ENCODE peak calls at places on chromosomes 12 and 14, in nine cellular contexts. One of them, this sample, is unnamed.
A peak's percentile ranks its signal among the peaks of the same experiment; 100 is the strongest.

GRCh38 chr14:65169351-65169750 is 67.0 kb upstream of the MAX start:
- DNase-seq in neural progenitor cell: no peak
- DNase-seq in kidney glomerular epithelial cell: no peak
- DNase-seq in progenitor cell of endocrine pancreas: no peak
- DNase-seq in brain microvascular endothelial cell: peak; percentile 55
- DNase-seq in T-helper 2 cell treated with Interferon-gamma antibody and Interleukin-4, amounts not matched to agents 5 μg/mL and 100 μg/mL, for 36 hours: peak; percentile 31
- DNase-seq in left lobe of liver: no peak
- DNase-seq in kidney tubule cell: peak; percentile 28
- DNase-seq in frontal cortex: no peak
- DNase-seq in this sample: no peak

GRCh38 chr14:65103150-65103760 is 938 bp upstream of the MAX start:
- DNase-seq in neural progenitor cell: peak; percentile 47
- DNase-seq in kidney glomerular epithelial cell: no peak
- DNase-seq in progenitor cell of endocrine pancreas: no peak
- DNase-seq in brain microvascular endothelial cell: peak; percentile 12
- DNase-seq in T-helper 2 cell treated with Interferon-gamma antibody and Interleukin-4, amounts not matched to agents 5 μg/mL and 100 μg/mL, for 36 hours: no peak
- DNase-seq in left lobe of liver: no peak
- DNase-seq in kidney tubule cell: peak; percentile 18
- DNase-seq in frontal cortex: no peak
- DNase-seq in this sample: no peak

GRCh38 chr12:117790198-117790597 is 178.6 kb downstream of the KSR2 start:
- DNase-seq in neural progenitor cell: no peak
- DNase-seq in kidney glomerular epithelial cell: no peak
- DNase-seq in progenitor cell of endocrine pancreas: no peak
- DNase-seq in brain microvascular endothelial cell: no peak
- DNase-seq in T-helper 2 cell treated with Interferon-gamma antibody and Interleukin-4, amounts not matched to agents 5 μg/mL and 100 μg/mL, for 36 hours: no peak
- DNase-seq in left lobe of liver: no peak
- DNase-seq in kidney tubule cell: no peak
- DNase-seq in frontal cortex: no peak
- DNase-seq in this sample: no peak

GRCh38 chr12:128266559-128267245 is at the start of gene TMEM132C:
- DNase-seq in neural progenitor cell: peak; percentile 79
- DNase-seq in kidney glomerular epithelial cell: no peak
- DNase-seq in progenitor cell of endocrine pancreas: no peak
- DNase-seq in brain microvascular endothelial cell: no peak
- DNase-seq in T-helper 2 cell treated with Interferon-gamma antibody and Interleukin-4, amounts not matched to agents 5 μg/mL and 100 μg/mL, for 36 hours: no peak
- DNase-seq in left lobe of liver: no peak
- DNase-seq in kidney tubule cell: no peak
- DNase-seq in frontal cortex: peak; percentile 68
- DNase-seq in this sample: no peak

GRCh38 chr12:57236925-57237652 is 7.6 kb downstream of the SHMT2 start:
- DNase-seq in neural progenitor cell: no peak
- DNase-seq in kidney glomerular epithelial cell: no peak
- DNase-seq in progenitor cell of endocrine pancreas: no peak
- DNase-seq in brain microvascular endothelial cell: no peak
- DNase-seq in T-helper 2 cell treated with Interferon-gamma antibody and Interleukin-4, amounts not matched to agents 5 μg/mL and 100 μg/mL, for 36 hours: no peak
- DNase-seq in left lobe of liver: no peak
- DNase-seq in kidney tubule cell: no peak
- DNase-seq in frontal cortex: no peak
- DNase-seq in this sample: no peak

GRCh38 chr12:30753233-30753632 is 1.5 kb downstream of the CAPRIN2 start:
- DNase-seq in neural progenitor cell: peak; percentile 60
- DNase-seq in kidney glomerular epithelial cell: no peak
- DNase-seq in progenitor cell of endocrine pancreas: no peak
- DNase-seq in brain microvascular endothelial cell: peak; percentile 40
- DNase-seq in T-helper 2 cell treated with Interferon-gamma antibody and Interleukin-4, amounts not matched to agents 5 μg/mL and 100 μg/mL, for 36 hours: no peak
- DNase-seq in left lobe of liver: no peak
- DNase-seq in kidney tubule cell: peak; percentile 25
- DNase-seq in frontal cortex: no peak
- DNase-seq in this sample: no peak

GRCh38 chr14:78022059-78022458 is 148.1 kb upstream of the NRXN3 start:
- DNase-seq in neural progenitor cell: peak; percentile 87
- DNase-seq in kidney glomerular epithelial cell: peak; percentile 31
- DNase-seq in progenitor cell of endocrine pancreas: peak; percentile 56
- DNase-seq in brain microvascular endothelial cell: peak; percentile 20
- DNase-seq in T-helper 2 cell treated with Interferon-gamma antibody and Interleukin-4, amounts not matched to agents 5 μg/mL and 100 μg/mL, for 36 hours: peak; percentile 45
- DNase-seq in left lobe of liver: no peak
- DNase-seq in kidney tubule cell: peak; percentile 74
- DNase-seq in frontal cortex: no peak
- DNase-seq in this sample: no peak

GRCh38 chr12:13094349-13094748 is 9.1 kb downstream of the GSG1 start:
- DNase-seq in neural progenitor cell: no peak
- DNase-seq in kidney glomerular epithelial cell: peak; percentile 58
- DNase-seq in progenitor cell of endocrine pancreas: no peak
- DNase-seq in brain microvascular endothelial cell: no peak
- DNase-seq in T-helper 2 cell treated with Interferon-gamma antibody and Interleukin-4, amounts not matched to agents 5 μg/mL and 100 μg/mL, for 36 hours: no peak
- DNase-seq in left lobe of liver: no peak
- DNase-seq in kidney tubule cell: peak; percentile 52
- DNase-seq in frontal cortex: no peak
- DNase-seq in this sample: no peak

GRCh38 chr14:62455446-62455845 is 589.8 kb downstream of the KCNH5 start:
- DNase-seq in neural progenitor cell: no peak
- DNase-seq in kidney glomerular epithelial cell: no peak
- DNase-seq in progenitor cell of endocrine pancreas: no peak
- DNase-seq in brain microvascular endothelial cell: no peak
- DNase-seq in T-helper 2 cell treated with Interferon-gamma antibody and Interleukin-4, amounts not matched to agents 5 μg/mL and 100 μg/mL, for 36 hours: no peak
- DNase-seq in left lobe of liver: no peak
- DNase-seq in kidney tubule cell: no peak
- DNase-seq in frontal cortex: no peak
- DNase-seq in this sample: no peak

GRCh38 chr12:122866950-122867607 is 28.8 kb downstream of the VPS37B start:
- DNase-seq in neural progenitor cell: no peak
- DNase-seq in kidney glomerular epithelial cell: no peak
- DNase-seq in progenitor cell of endocrine pancreas: no peak
- DNase-seq in brain microvascular endothelial cell: no peak
- DNase-seq in T-helper 2 cell treated with Interferon-gamma antibody and Interleukin-4, amounts not matched to agents 5 μg/mL and 100 μg/mL, for 36 hours: no peak
- DNase-seq in left lobe of liver: peak; percentile 75
- DNase-seq in kidney tubule cell: no peak
- DNase-seq in frontal cortex: peak; percentile 43
- DNase-seq in this sample: no peak

GRCh38 chr12:119649202-119649808 is 18.6 kb upstream of the PRKAB1 start:
- DNase-seq in neural progenitor cell: peak; percentile 27
- DNase-seq in kidney glomerular epithelial cell: peak; percentile 34
- DNase-seq in progenitor cell of endocrine pancreas: no peak
- DNase-seq in brain microvascular endothelial cell: no peak
- DNase-seq in T-helper 2 cell treated with Interferon-gamma antibody and Interleukin-4, amounts not matched to agents 5 μg/mL and 100 μg/mL, for 36 hours: no peak
- DNase-seq in left lobe of liver: no peak
- DNase-seq in kidney tubule cell: peak; percentile 32
- DNase-seq in frontal cortex: no peak
- DNase-seq in this sample: no peak

GRCh38 chr12:50734409-50735263 is 29.3 kb upstream of the ATF1 start:
- DNase-seq in neural progenitor cell: peak; percentile 60
- DNase-seq in kidney glomerular epithelial cell: no peak
- DNase-seq in progenitor cell of endocrine pancreas: no peak
- DNase-seq in brain microvascular endothelial cell: no peak
- DNase-seq in T-helper 2 cell treated with Interferon-gamma antibody and Interleukin-4, amounts not matched to agents 5 μg/mL and 100 μg/mL, for 36 hours: no peak
- DNase-seq in left lobe of liver: no peak
- DNase-seq in kidney tubule cell: peak; percentile 33
- DNase-seq in frontal cortex: no peak
- DNase-seq in this sample: no peak

GRCh38 chr12:95102916-95103671 is 29.7 kb upstream of the NR2C1 start:
- DNase-seq in neural progenitor cell: no peak
- DNase-seq in kidney glomerular epithelial cell: peak; percentile 99
- DNase-seq in progenitor cell of endocrine pancreas: no peak
- DNase-seq in brain microvascular endothelial cell: peak; percentile 71
- DNase-seq in T-helper 2 cell treated with Interferon-gamma antibody and Interleukin-4, amounts not matched to agents 5 μg/mL and 100 μg/mL, for 36 hours: peak; percentile 62
- DNase-seq in left lobe of liver: no peak
- DNase-seq in kidney tubule cell: peak; percentile 98
- DNase-seq in frontal cortex: no peak
- DNase-seq in this sample: no peak

GRCh38 chr14:39266589-39266870 is 32.8 kb downstream of the MIA2 start:
- DNase-seq in neural progenitor cell: no peak
- DNase-seq in kidney glomerular epithelial cell: peak; percentile 59
- DNase-seq in progenitor cell of endocrine pancreas: peak; percentile 49
- DNase-seq in brain microvascular endothelial cell: no peak
- DNase-seq in T-helper 2 cell treated with Interferon-gamma antibody and Interleukin-4, amounts not matched to agents 5 μg/mL and 100 μg/mL, for 36 hours: peak; percentile 36
- DNase-seq in left lobe of liver: peak; percentile 94
- DNase-seq in kidney tubule cell: no peak
- DNase-seq in frontal cortex: no peak
- DNase-seq in this sample: no peak

GRCh38 chr12:132109741-132110140 is 34.4 kb downstream of the DDX51 start:
- DNase-seq in neural progenitor cell: no peak
- DNase-seq in kidney glomerular epithelial cell: no peak
- DNase-seq in progenitor cell of endocrine pancreas: no peak
- DNase-seq in brain microvascular endothelial cell: peak; percentile 18
- DNase-seq in T-helper 2 cell treated with Interferon-gamma antibody and Interleukin-4, amounts not matched to agents 5 μg/mL and 100 μg/mL, for 36 hours: no peak
- DNase-seq in left lobe of liver: peak; percentile 15
- DNase-seq in kidney tubule cell: no peak
- DNase-seq in frontal cortex: no peak
- DNase-seq in this sample: no peak

GRCh38 chr14:70754989-70755388 is 54.3 kb downstream of the MAP3K9 start:
- DNase-seq in neural progenitor cell: no peak
- DNase-seq in kidney glomerular epithelial cell: peak; percentile 93
- DNase-seq in progenitor cell of endocrine pancreas: no peak
- DNase-seq in brain microvascular endothelial cell: peak; percentile 4
- DNase-seq in T-helper 2 cell treated with Interferon-gamma antibody and Interleukin-4, amounts not matched to agents 5 μg/mL and 100 μg/mL, for 36 hours: no peak
- DNase-seq in left lobe of liver: no peak
- DNase-seq in kidney tubule cell: peak; percentile 99
- DNase-seq in frontal cortex: no peak
- DNase-seq in this sample: no peak

GRCh38 chr14:68014771-68015170 is 195.2 kb downstream of the RAD51B start:
- DNase-seq in neural progenitor cell: no peak
- DNase-seq in kidney glomerular epithelial cell: no peak
- DNase-seq in progenitor cell of endocrine pancreas: no peak
- DNase-seq in brain microvascular endothelial cell: no peak
- DNase-seq in T-helper 2 cell treated with Interferon-gamma antibody and Interleukin-4, amounts not matched to agents 5 μg/mL and 100 μg/mL, for 36 hours: no peak
- DNase-seq in left lobe of liver: no peak
- DNase-seq in kidney tubule cell: no peak
- DNase-seq in frontal cortex: no peak
- DNase-seq in this sample: no peak

GRCh38 chr12:116539905-116540482 is 19.2 kb upstream of the MAP1LC3B2 start:
- DNase-seq in neural progenitor cell: peak; percentile 93
- DNase-seq in kidney glomerular epithelial cell: peak; percentile 23
- DNase-seq in progenitor cell of endocrine pancreas: no peak
- DNase-seq in brain microvascular endothelial cell: peak; percentile 30
- DNase-seq in T-helper 2 cell treated with Interferon-gamma antibody and Interleukin-4, amounts not matched to agents 5 μg/mL and 100 μg/mL, for 36 hours: no peak
- DNase-seq in left lobe of liver: no peak
- DNase-seq in kidney tubule cell: peak; percentile 66
- DNase-seq in frontal cortex: no peak
- DNase-seq in this sample: no peak

GRCh38 chr12:85784096-85784720 is 52.0 kb downstream of the RASSF9 start:
- DNase-seq in neural progenitor cell: no peak
- DNase-seq in kidney glomerular epithelial cell: no peak
- DNase-seq in progenitor cell of endocrine pancreas: no peak
- DNase-seq in brain microvascular endothelial cell: no peak
- DNase-seq in T-helper 2 cell treated with Interferon-gamma antibody and Interleukin-4, amounts not matched to agents 5 μg/mL and 100 μg/mL, for 36 hours: no peak
- DNase-seq in left lobe of liver: no peak
- DNase-seq in kidney tubule cell: peak; percentile 44
- DNase-seq in frontal cortex: no peak
- DNase-seq in this sample: no peak

GRCh38 chr12:19867151-19867550 is 427.9 kb downstream of the AEBP2 start:
- DNase-seq in neural progenitor cell: no peak
- DNase-seq in kidney glomerular epithelial cell: no peak
- DNase-seq in progenitor cell of endocrine pancreas: no peak
- DNase-seq in brain microvascular endothelial cell: no peak
- DNase-seq in T-helper 2 cell treated with Interferon-gamma antibody and Interleukin-4, amounts not matched to agents 5 μg/mL and 100 μg/mL, for 36 hours: no peak
- DNase-seq in left lobe of liver: no peak
- DNase-seq in kidney tubule cell: no peak
- DNase-seq in frontal cortex: no peak
- DNase-seq in this sample: no peak

GRCh38 chr14:63276016-63276415 is 42.7 kb downstream of the GPHB5 start:
- DNase-seq in neural progenitor cell: no peak
- DNase-seq in kidney glomerular epithelial cell: no peak
- DNase-seq in progenitor cell of endocrine pancreas: no peak
- DNase-seq in brain microvascular endothelial cell: no peak
- DNase-seq in T-helper 2 cell treated with Interferon-gamma antibody and Interleukin-4, amounts not matched to agents 5 μg/mL and 100 μg/mL, for 36 hours: no peak
- DNase-seq in left lobe of liver: no peak
- DNase-seq in kidney tubule cell: no peak
- DNase-seq in frontal cortex: no peak
- DNase-seq in this sample: no peak

GRCh38 chr12:41217731-41218130 is 29.6 kb downstream of the PDZRN4 start:
- DNase-seq in neural progenitor cell: no peak
- DNase-seq in kidney glomerular epithelial cell: no peak
- DNase-seq in progenitor cell of endocrine pancreas: no peak
- DNase-seq in brain microvascular endothelial cell: no peak
- DNase-seq in T-helper 2 cell treated with Interferon-gamma antibody and Interleukin-4, amounts not matched to agents 5 μg/mL and 100 μg/mL, for 36 hours: no peak
- DNase-seq in left lobe of liver: no peak
- DNase-seq in kidney tubule cell: no peak
- DNase-seq in frontal cortex: no peak
- DNase-seq in this sample: no peak

GRCh38 chr12:68482660-68483059 is 128.0 kb upstream of the RAP1B start:
- DNase-seq in neural progenitor cell: no peak
- DNase-seq in kidney glomerular epithelial cell: no peak
- DNase-seq in progenitor cell of endocrine pancreas: no peak
- DNase-seq in brain microvascular endothelial cell: no peak
- DNase-seq in T-helper 2 cell treated with Interferon-gamma antibody and Interleukin-4, amounts not matched to agents 5 μg/mL and 100 μg/mL, for 36 hours: peak; percentile 29
- DNase-seq in left lobe of liver: no peak
- DNase-seq in kidney tubule cell: no peak
- DNase-seq in frontal cortex: no peak
- DNase-seq in this sample: no peak

GRCh38 chr14:96538663-96539317 is 36.6 kb downstream of the PAPOLA start:
- DNase-seq in neural progenitor cell: no peak
- DNase-seq in kidney glomerular epithelial cell: peak; percentile 21
- DNase-seq in progenitor cell of endocrine pancreas: no peak
- DNase-seq in brain microvascular endothelial cell: no peak
- DNase-seq in T-helper 2 cell treated with Interferon-gamma antibody and Interleukin-4, amounts not matched to agents 5 μg/mL and 100 μg/mL, for 36 hours: no peak
- DNase-seq in left lobe of liver: no peak
- DNase-seq in kidney tubule cell: peak; percentile 64
- DNase-seq in frontal cortex: no peak
- DNase-seq in this sample: no peak

GRCh38 chr12:50458606-50459005 is 46.2 kb upstream of the DIP2B start:
- DNase-seq in neural progenitor cell: no peak
- DNase-seq in kidney glomerular epithelial cell: no peak
- DNase-seq in progenitor cell of endocrine pancreas: no peak
- DNase-seq in brain microvascular endothelial cell: no peak
- DNase-seq in T-helper 2 cell treated with Interferon-gamma antibody and Interleukin-4, amounts not matched to agents 5 μg/mL and 100 μg/mL, for 36 hours: no peak
- DNase-seq in left lobe of liver: no peak
- DNase-seq in kidney tubule cell: peak; percentile 46
- DNase-seq in frontal cortex: no peak
- DNase-seq in this sample: no peak

GRCh38 chr12:218728-219590 is 5.0 kb upstream of the SLC6A12 start:
- DNase-seq in neural progenitor cell: no peak
- DNase-seq in kidney glomerular epithelial cell: no peak
- DNase-seq in progenitor cell of endocrine pancreas: no peak
- DNase-seq in brain microvascular endothelial cell: no peak
- DNase-seq in T-helper 2 cell treated with Interferon-gamma antibody and Interleukin-4, amounts not matched to agents 5 μg/mL and 100 μg/mL, for 36 hours: no peak
- DNase-seq in left lobe of liver: no peak
- DNase-seq in kidney tubule cell: no peak
- DNase-seq in frontal cortex: no peak
- DNase-seq in this sample: no peak

GRCh38 chr14:105979446-105979845 is 453.1 kb downstream of the TMEM121 start:
- DNase-seq in neural progenitor cell: no peak
- DNase-seq in kidney glomerular epithelial cell: no peak
- DNase-seq in progenitor cell of endocrine pancreas: no peak
- DNase-seq in brain microvascular endothelial cell: no peak
- DNase-seq in T-helper 2 cell treated with Interferon-gamma antibody and Interleukin-4, amounts not matched to agents 5 μg/mL and 100 μg/mL, for 36 hours: no peak
- DNase-seq in left lobe of liver: no peak
- DNase-seq in kidney tubule cell: no peak
- DNase-seq in frontal cortex: no peak
- DNase-seq in this sample: no peak

GRCh38 chr14:95220663-95221231 is 63.4 kb upstream of the DICER1 start:
- DNase-seq in neural progenitor cell: peak; percentile 20
- DNase-seq in kidney glomerular epithelial cell: no peak
- DNase-seq in progenitor cell of endocrine pancreas: no peak
- DNase-seq in brain microvascular endothelial cell: peak; percentile 52
- DNase-seq in T-helper 2 cell treated with Interferon-gamma antibody and Interleukin-4, amounts not matched to agents 5 μg/mL and 100 μg/mL, for 36 hours: no peak
- DNase-seq in left lobe of liver: no peak
- DNase-seq in kidney tubule cell: peak; percentile 60
- DNase-seq in frontal cortex: no peak
- DNase-seq in this sample: no peak

GRCh38 chr14:76574416-76574815 is 186.9 kb upstream of the VASH1 start:
- DNase-seq in neural progenitor cell: no peak
- DNase-seq in kidney glomerular epithelial cell: no peak
- DNase-seq in progenitor cell of endocrine pancreas: no peak
- DNase-seq in brain microvascular endothelial cell: no peak
- DNase-seq in T-helper 2 cell treated with Interferon-gamma antibody and Interleukin-4, amounts not matched to agents 5 μg/mL and 100 μg/mL, for 36 hours: no peak
- DNase-seq in left lobe of liver: no peak
- DNase-seq in kidney tubule cell: no peak
- DNase-seq in frontal cortex: no peak
- DNase-seq in this sample: no peak

GRCh38 chr14:21057803-21058675 is at the start of gene RNASE8:
- DNase-seq in neural progenitor cell: no peak
- DNase-seq in kidney glomerular epithelial cell: peak; percentile 20
- DNase-seq in progenitor cell of endocrine pancreas: no peak
- DNase-seq in brain microvascular endothelial cell: no peak
- DNase-seq in T-helper 2 cell treated with Interferon-gamma antibody and Interleukin-4, amounts not matched to agents 5 μg/mL and 100 μg/mL, for 36 hours: no peak
- DNase-seq in left lobe of liver: no peak
- DNase-seq in kidney tubule cell: peak; percentile 65
- DNase-seq in frontal cortex: no peak
- DNase-seq in this sample: no peak